ENCODE peak calls at places on chromosomes 13 and 19, in six cellular contexts. Y is transverse colon, I is breast epithelium, V is K562, M is IMR-90, H is lower leg skin. U is an unnamed sample.

GRCh38 chr19:56707821-56708220 is 36.3 kb upstream of the ZNF835 start:
- DNase-seq in Y (no peak), H (no peak), M (no peak), I (no peak), V (no peak), U (no peak)

GRCh38 chr13:50085063-50085462 is 69.8 kb downstream of the KCNRG start:
- DNase-seq in H (no peak), I (no peak), V (peak; percentile 53), Y (no peak), M (peak; percentile 47), U (peak; percentile 69)

GRCh38 chr13:47249296-47249695 is 352.4 kb upstream of the HTR2A start:
- DNase-seq in M (peak; percentile 7), I (no peak), Y (no peak), V (no peak), H (no peak), U (no peak)

GRCh38 chr13:95926231-95926630 is 127.0 kb downstream of the UGGT2 start:
- DNase-seq in I (no peak), H (no peak), V (no peak), Y (no peak), M (no peak), U (no peak)

GRCh38 chr19:9645466-9645865 is 24.4 kb upstream of the ZNF561 start:
- DNase-seq in M (no peak), Y (no peak), H (no peak), I (no peak), V (peak; percentile 24), U (peak; percentile 61)

GRCh38 chr13:75749407-75749806 is 113.3 kb downstream of the LMO7 start:
- DNase-seq in V (no peak), M (peak; percentile 47), H (no peak), I (no peak), Y (no peak), U (peak; percentile 38)

GRCh38 chr19:11377237-11377636 is 2.8 kb downstream of the SWSAP1 start:
- DNase-seq in V (peak; percentile 57), H (no peak), I (no peak), Y (peak; percentile 48), M (peak; percentile 94), U (peak; percentile 60)

GRCh38 chr13:29607465-29607864 is 12.0 kb upstream of the SLC7A1 start:
- DNase-seq in M (peak; percentile 27), H (no peak), Y (no peak), I (no peak), V (no peak), U (no peak)

GRCh38 chr13:76523740-76524382 is 362.3 kb downstream of the KCTD12 start:
- DNase-seq in Y (no peak), I (no peak), H (no peak), V (no peak), M (no peak), U (no peak)

GRCh38 chr13:75689686-75690085 is 53.6 kb downstream of the LMO7 start:
- DNase-seq in Y (no peak), I (no peak), V (no peak), H (no peak), M (peak; percentile 41), U (no peak)

GRCh38 chr19:34288381-34288780 is 34.0 kb downstream of the GARRE1 start:
- DNase-seq in V (no peak), I (no peak), Y (no peak), M (no peak), H (no peak), U (no peak)

GRCh38 chr13:30623392-30623791 is 5.7 kb downstream of the USPL1 start:
- DNase-seq in V (no peak), Y (no peak), M (no peak), H (no peak), I (no peak), U (no peak)

GRCh38 chr19:43624933-43625332 is 5.5 kb upstream of the ZNF428 start:
- DNase-seq in Y (peak; percentile 82), M (peak; percentile 8), V (peak; percentile 97), H (peak; percentile 93), I (no peak), U (peak; percentile 65)

GRCh38 chr19:1062387-1063029 is 4.5 kb upstream of the ARHGAP45 start:
- DNase-seq in M (no peak), I (no peak), Y (no peak), V (no peak), H (no peak), U (no peak)

GRCh38 chr19:55400281-55401087 is 7.1 kb downstream of the UBE2S start:
- DNase-seq in V (no peak), H (no peak), M (no peak), I (no peak), Y (no peak), U (no peak)

GRCh38 chr19:7673995-7674667 is 2.8 kb upstream of the MCEMP1 start:
- DNase-seq in I (no peak), V (peak; percentile 79), M (peak; percentile 45), Y (peak; percentile 77), H (peak; percentile 94), U (peak; percentile 96)

GRCh38 chr19:19459099-19459498 is 53.6 kb downstream of the GATAD2A start:
- DNase-seq in V (no peak), Y (no peak), I (no peak), M (peak; percentile 73), H (no peak), U (no peak)

GRCh38 chr19:39327990-39328705 is 7.5 kb upstream of the LRFN1 start:
- DNase-seq in M (peak; percentile 53), H (peak; percentile 97), V (peak; percentile 86), Y (peak; percentile 87), I (peak; percentile 90), U (peak; percentile 62)

GRCh38 chr19:12726988-12727316 is 3.2 kb upstream of the TNPO2 start:
- DNase-seq in M (no peak), I (no peak), V (peak; percentile 17), Y (no peak), H (no peak), U (no peak)

GRCh38 chr19:48746120-48746519 is 589 bp downstream of the IZUMO1 start:
- DNase-seq in V (no peak), I (no peak), H (no peak), M (no peak), Y (no peak), U (no peak)

GRCh38 chr13:57352114-57352513 is 185.1 kb downstream of the PRR20E start:
- DNase-seq in I (no peak), H (no peak), V (no peak), Y (no peak), M (no peak), U (no peak)

GRCh38 chr19:12843328-12843727 is 5.0 kb downstream of the MAST1 start:
- DNase-seq in I (no peak), Y (no peak), V (no peak), H (no peak), M (no peak), U (no peak)

GRCh38 chr19:40609561-40610395 is 8.6 kb downstream of the LTBP4 start:
- DNase-seq in I (peak; percentile 94), Y (peak; percentile 97), M (no peak), V (peak; percentile 95), H (peak; percentile 99), U (peak; percentile 77)

GRCh38 chr13:39297664-39298171 is 259.5 kb downstream of the NHLRC3 start:
- DNase-seq in H (no peak), M (peak; percentile 24), I (no peak), V (no peak), Y (no peak), U (no peak)

GRCh38 chr19:32543107-32543900 is 37.7 kb upstream of the PDCD5 start:
- DNase-seq in H (peak; percentile 49), Y (no peak), I (no peak), V (peak; percentile 12), M (peak; percentile 6), U (no peak)

GRCh38 chr13:44934724-44935123 is 54.5 kb downstream of the NUFIP1 start:
- DNase-seq in Y (no peak), I (no peak), H (no peak), M (peak; percentile 67), V (no peak), U (peak; percentile 58)

GRCh38 chr13:101881593-101881992 is 429.1 kb downstream of the ITGBL1 start:
- DNase-seq in V (no peak), M (no peak), H (no peak), I (no peak), Y (no peak), U (no peak)

GRCh38 chr19:3821156-3821555 is 35.0 kb upstream of the MATK start:
- DNase-seq in I (no peak), M (no peak), H (no peak), V (no peak), Y (no peak), U (no peak)

GRCh38 chr19:15287496-15287895 is 44.8 kb downstream of the BRD4 start:
- DNase-seq in H (no peak), M (no peak), I (no peak), Y (no peak), V (no peak), U (no peak)

GRCh38 chr13:32852568-32852967 is 163.7 kb upstream of the KL start:
- DNase-seq in Y (no peak), I (no peak), V (no peak), H (no peak), M (peak; percentile 40), U (no peak)

GRCh38 chr19:22608441-22608840 is 25.7 kb upstream of the ZNF492 start:
- DNase-seq in V (no peak), Y (no peak), H (peak; percentile 59), I (no peak), M (no peak), U (no peak)

GRCh38 chr13:71645467-71645866 is 221.5 kb downstream of the DACH1 start:
- DNase-seq in M (no peak), V (no peak), I (no peak), H (no peak), Y (no peak), U (no peak)
- TF ChIP-seq POLR2A in M (no peak), V (no peak), I (no peak), H (no peak), Y (no peak), U (no peak)

GRCh38 chr13:74562381-74562780 is 428.2 kb upstream of the KLF12 start:
- DNase-seq in V (no peak), I (no peak), M (peak; percentile 1), Y (no peak), H (no peak), U (no peak)
- TF ChIP-seq POLR2A in V (no peak), I (no peak), M (no peak), Y (no peak), H (no peak), U (no peak)

GRCh38 chr19:2307518-2308012 is 389 bp downstream of the LINGO3 start:
- DNase-seq in I (no peak), V (no peak), M (no peak), H (no peak), Y (no peak), U (no peak)
- TF ChIP-seq POLR2A in I (no peak), V (no peak), M (no peak), H (no peak), Y (no peak), U (no peak)

GRCh38 chr13:20702945-20703784 is at the start of gene IL17D:
- DNase-seq in H (peak; percentile 79), Y (peak; percentile 43), I (no peak), V (peak; percentile 16), M (no peak), U (peak; percentile 69)

GRCh38 chr13:20702530-20702929 is 969 bp upstream of the IL17D start:
- DNase-seq in I (no peak), H (no peak), V (no peak), Y (no peak), M (peak; percentile 28), U (peak; percentile 28)

GRCh38 chr13:20706661-20707060 is 3.2 kb downstream of the IL17D start:
- DNase-seq in I (no peak), Y (no peak), M (no peak), H (no peak), V (no peak), U (no peak)

GRCh38 chr13:20704459-20705069 is 1.1 kb downstream of the IL17D start:
- DNase-seq in H (no peak), Y (no peak), M (no peak), I (no peak), V (no peak), U (no peak)

GRCh38 chr13:20703785-20704458 is 423 bp downstream of the IL17D start:
- DNase-seq in M (peak; percentile 82), H (peak; percentile 92), V (peak; percentile 71), I (peak; percentile 69), Y (peak; percentile 87), U (peak; percentile 87)
- TF ChIP-seq POLR2A in M (peak; percentile 29), H (no peak), V (no peak), I (no peak), Y (no peak), U (peak; percentile 37)

U was measured in NB4.